ENCODE peak calls at places on chromosomes 6 and 20, in seven cellular contexts. H is colonic mucosa, W is spleen, L is left ventricle myocardium inferior, Y is GM23338, T is mucosa of descending colon, F is pancreas. M is an unnamed sample. For H3K4me1, the result is how much of the 10 kb centered on the place peaks cover.

GRCh38 chr6:169917153-169917552 is 165.7 kb downstream of the ERMARD start:
- DNase-seq in H (no peak), W (no peak), L (no peak), Y (no peak), T (no peak), F (no peak), M (no peak)

GRCh38 chr6:135819665-135820064 is 31.8 kb upstream of the PDE7B start:
- DNase-seq in H (no peak), W (no peak), L (no peak), Y (no peak), T (no peak), F (no peak), M (no peak)

GRCh38 chr20:38840053-38840893 is 34.8 kb downstream of the PPP1R16B start:
- DNase-seq in H (no peak), W (no peak), L (no peak), Y (no peak), T (no peak), F (no peak), M (no peak)

GRCh38 chr6:308307-308706 is 16.0 kb downstream of the DUSP22 start:
- DNase-seq in H (no peak), W (no peak), L (no peak), Y (no peak), T (no peak), F (no peak), M (no peak)

GRCh38 chr20:22601361-22602141 is 17.2 kb upstream of the FOXA2 start:
- DNase-seq in H (no peak), W (no peak), L (no peak), Y (no peak), T (no peak), F (no peak), M (no peak)

GRCh38 chr20:12906401-12906800 is 102.4 kb upstream of the SPTLC3 start:
- DNase-seq in H (no peak), W (no peak), L (no peak), Y (no peak), T (no peak), F (no peak), M (no peak)

GRCh38 chr6:63787021-63787420 is 151.4 kb downstream of the PHF3 start:
- DNase-seq in H (no peak), W (no peak), L (no peak), Y (no peak), T (no peak), F (no peak), M (no peak)

GRCh38 chr20:53343433-53343832 is 250.2 kb downstream of the ZNF217 start:
- DNase-seq in H (peak), W (no peak), L (no peak), Y (no peak), T (peak), F (peak), M (no peak)

GRCh38 chr6:21396313-21396712 is 197.2 kb upstream of the SOX4 start:
- DNase-seq in H (no peak), W (no peak), L (no peak), Y (no peak), T (no peak), F (no peak), M (no peak)

GRCh38 chr6:33249732-33250625 is 21.7 kb downstream of the VPS52 start:
- DNase-seq in H (peak), W (peak), L (no peak), Y (no peak), T (peak), F (peak), M (peak)

GRCh38 chr6:130259557-130259956 is 36.8 kb upstream of the SAMD3 start:
- DNase-seq in H (no peak), W (no peak), L (no peak), Y (no peak), T (no peak), F (no peak), M (no peak)

GRCh38 chr20:61734733-61735502 is 330.8 kb downstream of the TAF4 start:
- DNase-seq in H (no peak), W (peak), L (no peak), Y (no peak), T (no peak), F (no peak), M (peak)

GRCh38 chr6:38638941-38639497 is 710 bp downstream of the BTBD9 start:
- DNase-seq in H (peak), W (no peak), L (no peak), Y (peak), T (peak), F (peak), M (peak)

GRCh38 chr6:54053893-54054391 is 57.3 kb upstream of the MLIP start:
- DNase-seq in H (peak), W (no peak), L (no peak), Y (peak), T (no peak), F (no peak), M (peak)

GRCh38 chr6:168721571-168721970 is 280.6 kb downstream of the SMOC2 start:
- DNase-seq in H (no peak), W (no peak), L (no peak), Y (no peak), T (no peak), F (no peak), M (no peak)

GRCh38 chr6:35024601-35025054 is 116.5 kb downstream of the TCP11 start:
- DNase-seq in H (peak), W (no peak), L (peak), Y (peak), T (peak), F (peak), M (no peak)

GRCh38 chr6:75158176-75158575 is 47.7 kb downstream of the COL12A1 start:
- DNase-seq in H (no peak), W (no peak), L (no peak), Y (no peak), T (no peak), F (no peak), M (no peak)

GRCh38 chr6:13242590-13242989 is 85.7 kb downstream of the TBC1D7 start:
- DNase-seq in H (no peak), W (no peak), L (no peak), Y (no peak), T (no peak), F (no peak), M (no peak)

GRCh38 chr6:38370653-38371311 is 268.9 kb downstream of the BTBD9 start:
- DNase-seq in H (no peak), W (no peak), L (no peak), Y (no peak), T (no peak), F (no peak), M (no peak)

GRCh38 chr6:20180935-20181334 is 31.3 kb downstream of the MBOAT1 start:
- DNase-seq in H (no peak), W (no peak), L (no peak), Y (no peak), T (no peak), F (no peak), M (no peak)

GRCh38 chr6:148509152-148509571 is 166.5 kb downstream of the SASH1 start:
- DNase-seq in H (no peak), W (no peak), L (no peak), Y (no peak), T (no peak), F (no peak), M (no peak)
- H3K4me3 ChIP-seq in H (peak), W (peak), L (peak), Y (no peak), T (no peak), F (peak), M (no peak)

GRCh38 chr6:106617302-106617701 is 12.0 kb downstream of the RTN4IP1 start:
- DNase-seq in H (no peak), W (no peak), L (no peak), Y (no peak), T (no peak), F (no peak), M (no peak)
- H3K4me1 ChIP-seq in H (under half), W (under half), L (under half), Y (under half), T (under half), F (under half), M (under half)

GRCh38 chr6:17167327-17167979 is 65.6 kb downstream of the STMND1 start:
- DNase-seq in H (peak), W (no peak), L (peak), Y (peak), T (peak), F (peak), M (no peak)
- TF ChIP-seq CTCF in H (peak), W (no peak), L (peak), Y (peak), T (peak), F (no peak), M (peak)

DNA sequence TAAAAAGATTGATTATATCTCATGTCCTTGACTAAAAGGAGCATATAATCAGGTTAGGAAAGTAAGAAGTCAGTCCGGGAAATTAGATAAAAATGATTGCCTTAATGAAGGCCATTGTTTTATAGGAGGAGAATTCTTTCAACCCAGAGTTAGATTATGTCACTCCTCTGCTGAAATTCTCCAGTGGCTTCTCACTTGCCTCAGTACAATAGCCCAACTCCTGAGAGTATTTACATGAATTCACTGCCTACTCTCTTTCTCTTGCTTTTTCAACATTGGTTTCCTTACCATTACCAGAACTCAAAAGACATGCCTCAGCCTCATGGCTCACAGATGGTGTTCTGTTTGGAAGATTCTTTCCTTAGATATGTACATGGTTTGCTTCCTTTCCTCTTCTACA is 114.8 kb downstream of the EPHA7 start:
- DNase-seq in H (no peak), W (no peak), L (no peak), Y (peak), T (no peak), F (no peak), M (no peak)
- H3K4me3 ChIP-seq in H (no peak), W (no peak), L (no peak), Y (no peak), T (no peak), F (no peak), M (no peak)

DNA sequence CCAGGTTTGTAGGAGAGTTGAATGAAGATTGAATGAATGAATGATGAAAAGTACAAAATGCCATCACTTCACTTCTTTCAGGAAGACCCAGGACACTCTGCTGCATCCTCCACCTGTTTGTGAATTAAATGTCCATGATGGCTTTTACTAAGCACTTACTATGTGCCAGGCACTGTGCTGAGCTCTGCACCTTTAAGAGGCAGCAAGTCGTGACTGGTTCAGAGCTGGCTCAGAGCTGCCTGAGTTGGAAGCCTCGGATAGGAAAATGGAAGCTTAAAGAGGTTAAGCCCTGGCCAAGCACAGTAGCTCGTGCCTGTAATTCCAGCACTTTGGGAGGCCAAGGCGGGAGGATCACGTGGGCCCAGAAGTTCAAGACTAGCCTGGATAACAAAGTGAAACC is 95.7 kb downstream of the SNX5 start:
- DNase-seq in H (no peak), W (peak), L (no peak), Y (no peak), T (peak), F (no peak), M (no peak)
- H3K4me1 ChIP-seq in H (under half), W (half or more), L (under half), Y (half or more), T (under half), F (under half), M (under half)

GRCh38 chr6:142886431-142887170 is 58.4 kb downstream of the HIVEP2 start:
- DNase-seq in H (no peak), W (no peak), L (no peak), Y (peak), T (no peak), F (no peak), M (no peak)
- TF ChIP-seq CTCF in H (peak), W (peak), L (peak), Y (no peak), T (peak), F (no peak), M (peak)

DNA sequence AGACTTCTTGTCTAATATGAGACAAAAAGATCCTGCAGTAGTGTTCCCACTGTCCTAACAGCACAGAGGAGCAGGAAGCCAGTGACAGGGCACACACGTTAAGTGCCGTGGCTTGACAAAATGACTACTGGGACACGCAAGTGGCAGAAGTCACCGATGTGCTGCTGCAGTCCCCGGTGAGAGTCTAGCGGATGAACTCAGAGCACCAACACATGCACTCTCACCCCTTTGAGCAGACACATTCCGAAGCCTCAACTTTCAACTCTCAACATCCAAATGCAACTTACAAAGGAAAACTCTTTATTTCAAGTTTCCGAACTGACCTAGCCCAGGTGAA is 894 bp downstream of the LAMA4 start:
- DNase-seq in H (no peak), W (no peak), L (no peak), Y (no peak), T (no peak), F (no peak), M (no peak)
- H3K4me3 ChIP-seq in H (peak), W (peak), L (peak), Y (peak), T (peak), F (peak), M (peak)

DNA sequence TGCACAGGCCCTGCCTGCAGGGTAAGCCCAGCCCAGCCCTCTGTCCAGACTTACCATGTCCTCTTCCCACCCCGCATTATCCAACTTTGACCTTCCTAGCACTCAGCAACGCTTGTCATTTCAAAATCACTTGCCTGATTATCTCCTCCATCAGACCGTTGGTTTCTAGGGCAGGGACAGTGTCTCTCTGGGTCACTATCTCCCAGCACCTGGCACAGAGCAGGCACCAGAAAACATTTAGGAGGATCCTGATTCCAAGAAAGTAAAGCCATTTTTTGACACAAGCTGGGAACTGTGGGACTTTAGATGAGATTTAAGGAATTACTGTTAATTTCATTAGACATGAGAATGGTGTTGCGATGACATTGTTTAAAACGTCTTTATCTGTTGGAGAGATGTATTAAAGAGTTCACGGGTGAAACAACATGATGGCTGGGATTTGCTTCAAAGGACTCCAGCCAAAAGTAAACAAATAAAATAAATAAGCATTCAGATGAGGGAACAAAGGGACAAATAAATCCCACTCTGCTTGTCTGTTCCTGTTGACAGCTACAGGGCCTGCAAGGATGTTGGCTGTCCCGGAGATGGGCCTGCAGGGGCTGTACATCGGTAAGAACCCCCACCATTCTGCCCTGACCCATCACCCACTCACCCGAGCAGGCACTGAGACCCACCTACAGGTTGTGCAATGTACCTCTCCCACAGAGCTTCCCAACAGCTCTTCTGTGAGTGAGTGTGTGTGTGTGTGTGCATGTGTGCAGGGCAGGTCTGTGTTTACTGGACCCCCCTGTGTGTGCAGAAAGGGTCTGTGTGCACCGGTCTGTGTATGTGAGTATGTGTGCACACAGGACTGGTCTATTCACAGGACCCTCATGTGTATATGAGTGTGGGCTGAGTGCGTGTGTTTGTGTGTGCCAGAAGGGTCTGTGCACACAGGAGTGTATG is 5.9 kb downstream of the HSPA12B start:
- DNase-seq in H (no peak), W (no peak), L (no peak), Y (no peak), T (peak), F (no peak), M (no peak)
- H3K4me1 ChIP-seq in H (under half), W (half or more), L (half or more), Y (under half), T (under half), F (under half), M (under half)

DNA sequence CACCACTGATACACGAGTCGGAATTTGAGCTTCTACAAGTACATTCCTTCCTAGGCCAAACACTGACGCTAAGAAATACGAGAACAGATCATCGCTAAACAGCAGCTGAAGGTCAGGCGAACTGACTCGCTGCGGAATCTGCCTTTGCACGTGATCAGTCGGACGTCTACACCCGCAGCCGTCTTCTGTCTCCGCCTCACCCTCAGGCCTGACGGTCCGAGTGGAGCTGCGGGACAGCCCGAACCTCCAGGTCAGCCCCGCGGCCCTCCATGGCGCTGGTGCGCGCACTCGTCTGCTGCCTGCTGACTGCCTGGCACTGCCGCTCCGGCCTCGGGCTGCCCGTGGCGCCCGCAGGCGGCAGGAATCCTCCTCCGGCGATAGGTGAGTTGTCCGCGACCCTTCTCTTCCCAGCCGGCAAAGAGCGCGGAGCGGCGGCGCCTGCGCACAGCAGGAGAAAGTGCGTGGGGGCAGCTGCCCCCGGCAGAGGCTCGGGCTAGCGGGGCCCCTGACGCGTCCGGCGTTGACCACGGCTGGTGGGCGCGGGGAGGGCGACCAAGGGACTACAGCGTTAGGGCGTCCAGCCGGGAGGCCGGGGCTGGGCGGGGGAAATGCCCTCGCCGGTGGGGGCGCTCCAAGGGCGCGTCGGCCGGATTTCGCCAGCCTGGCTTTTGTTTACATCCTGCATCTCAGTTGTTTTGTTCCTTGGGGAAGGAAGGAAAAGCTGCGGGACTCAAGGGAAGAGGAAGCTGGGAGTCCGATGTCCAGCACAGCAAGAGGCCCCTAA is at the start of gene SMPDL3A:
- DNase-seq in H (peak), W (peak), L (peak), Y (peak), T (peak), F (peak), M (peak)
- TF ChIP-seq CTCF in H (no peak), W (no peak), L (peak), Y (peak), T (peak), F (peak), M (peak)

M was measured in RWPE2.